ENCODE peak calls at places on chromosome 11, in six cellular contexts. P is ELR; N is epithelial cell of esophagus; W is ureter; S is stimulated activated CD4-positive, alpha-beta T cell treated with anti-CD3 and anti-CD28 coated beads, TNF-alpha, amount 100 ng/mL, for 1 hour; F is naive thymus-derived CD4-positive, alpha-beta T cell. M is an unnamed sample.

GRCh38 chr11:38173671-38174070 is 1575.6 kb upstream of the RAG2 start:
- DNase-seq in F (no peak), P (no peak), W (no peak), S (no peak), N (no peak), M (no peak)

GRCh38 chr11:65121447-65121864 is 478 bp downstream of the FAU start:
- DNase-seq in S (no peak), P (peak), F (no peak), N (no peak), W (no peak), M (no peak)

GRCh38 chr11:9851366-9851765 is 187.5 kb downstream of the SWAP70 start:
- DNase-seq in P (peak), W (no peak), F (no peak), N (peak), S (no peak), M (no peak)

GRCh38 chr11:3121931-3122774 is 43.0 kb downstream of the OSBPL5 start:
- DNase-seq in S (no peak), N (no peak), F (no peak), P (no peak), W (no peak), M (no peak)

GRCh38 chr11:47783087-47783610 is 16.0 kb upstream of the FNBP4 start:
- DNase-seq in P (no peak), W (no peak), F (no peak), S (no peak), N (no peak), M (no peak)

GRCh38 chr11:119991022-119991404 is 146.9 kb downstream of the TRIM29 start:
- DNase-seq in S (no peak), P (no peak), W (no peak), F (no peak), N (no peak), M (no peak)

GRCh38 chr11:44559207-44559943 is 6.1 kb upstream of the CD82 start:
- DNase-seq in F (no peak), N (no peak), P (peak), S (no peak), W (no peak), M (no peak)

GRCh38 chr11:11969380-11970215 is 38.8 kb downstream of the DKK3 start:
- DNase-seq in W (no peak), P (no peak), N (no peak), S (no peak), F (no peak), M (no peak)

GRCh38 chr11:39768214-39768613 is 1691.2 kb downstream of the LRRC4C start:
- DNase-seq in P (no peak), N (no peak), S (no peak), F (no peak), W (no peak), M (no peak)

GRCh38 chr11:65890324-65891179 is at the start of gene CCDC85B:
- DNase-seq in S (peak), P (peak), W (peak), F (peak), N (peak), M (peak)

GRCh38 chr11:111422494-111423249 is 43.6 kb upstream of the POU2AF1 start:
- DNase-seq in P (peak), F (no peak), W (peak), N (peak), S (no peak), M (peak)

GRCh38 chr11:103644676-103645075 is 391.8 kb upstream of the DDI1 start:
- DNase-seq in P (no peak), S (no peak), F (no peak), N (no peak), W (no peak), M (no peak)

GRCh38 chr11:103109818-103110388 is 677 bp downstream of the DYNC2H1 start:
- DNase-seq in W (no peak), P (peak), F (no peak), N (no peak), S (no peak), M (no peak)

GRCh38 chr11:441043-441417 is 781 bp downstream of the ANO9 start:
- DNase-seq in N (no peak), F (no peak), W (no peak), P (no peak), S (no peak), M (no peak)

GRCh38 chr11:1754376-1755150 is 4.2 kb upstream of the IFITM10 start:
- DNase-seq in S (no peak), F (no peak), W (no peak), N (no peak), P (no peak), M (no peak)

GRCh38 chr11:8034604-8035224 is 46.3 kb upstream of the TUB start:
- DNase-seq in W (no peak), P (no peak), F (no peak), N (no peak), S (no peak), M (no peak)

GRCh38 chr11:16809901-16810668 is 71.6 kb downstream of the C11orf58 start:
- DNase-seq in P (no peak), W (peak), F (no peak), S (no peak), N (peak), M (no peak)

GRCh38 chr11:16096336-16096735 is 260.0 kb downstream of the SOX6 start:
- DNase-seq in S (no peak), N (peak), W (no peak), F (no peak), P (peak), M (no peak)

GRCh38 chr11:61879152-61879551 is 12.2 kb downstream of the FADS3 start:
- DNase-seq in F (no peak), W (no peak), S (no peak), P (no peak), N (no peak), M (no peak)

GRCh38 chr11:38476808-38477565 is 1879.0 kb upstream of the RAG2 start:
- DNase-seq in F (no peak), S (no peak), P (no peak), W (no peak), N (peak), M (no peak)

GRCh38 chr11:33500865-33501479 is 199.7 kb downstream of the C11orf91 start:
- DNase-seq in N (peak), W (no peak), S (no peak), F (no peak), P (peak), M (no peak)

GRCh38 chr11:110429614-110430266 is at the start of gene FDX1:
- DNase-seq in P (peak), S (peak), F (peak), N (peak), W (peak), M (peak)

GRCh38 chr11:129323896-129324522 is 51.6 kb upstream of the BARX2 start:
- DNase-seq in W (peak), S (no peak), F (no peak), P (no peak), N (no peak), M (no peak)

GRCh38 chr11:12088531-12088930 is 21.9 kb upstream of the MICAL2 start:
- DNase-seq in F (no peak), N (no peak), S (no peak), P (no peak), W (no peak), M (no peak)

GRCh38 chr11:95138448-95138847 is 48.8 kb downstream of the ENDOD1 start:
- DNase-seq in F (no peak), N (peak), W (no peak), P (peak), S (no peak), M (no peak)

GRCh38 chr11:47765086-47765485 is 2.1 kb downstream of the FNBP4 start:
- DNase-seq in S (no peak), N (no peak), F (no peak), P (peak), W (no peak), M (no peak)

GRCh38 chr11:14022821-14023220 is 60.3 kb downstream of the SPON1 start:
- DNase-seq in W (no peak), N (no peak), P (no peak), S (no peak), F (no peak), M (no peak)

GRCh38 chr11:35771722-35772121 is 109.1 kb downstream of the TRIM44 start:
- DNase-seq in N (no peak), S (no peak), W (no peak), F (no peak), P (no peak), M (no peak)

GRCh38 chr11:44407211-44407996 is 97.5 kb upstream of the ALX4 start:
- DNase-seq in N (no peak), S (no peak), F (no peak), W (no peak), P (no peak), M (no peak)

GRCh38 chr11:35138949-35139881 is at the start of gene CD44:
- DNase-seq in F (peak), S (peak), P (peak), W (peak), N (peak), M (peak)

GRCh38 chr11:48001438-48002021 is 21.2 kb downstream of the PTPRJ start:
- DNase-seq in P (peak), W (no peak), N (no peak), F (peak), S (peak), M (peak)

GRCh38 chr11:64235427-64236161 is 1.2 kb downstream of the VEGFB start:
- DNase-seq in W (peak), N (no peak), P (no peak), S (no peak), F (no peak), M (no peak)

GRCh38 chr11:37323843-37324242 is 725.8 kb upstream of the RAG2 start:
- DNase-seq in W (no peak), N (no peak), F (no peak), S (no peak), P (no peak), M (no peak)

GRCh38 chr11:125375146-125375545 is 120.9 kb downstream of the FEZ1 start:
- DNase-seq in W (no peak), S (no peak), N (no peak), F (no peak), P (no peak), M (no peak)

GRCh38 chr11:12483604-12484003 is 106.2 kb downstream of the PARVA start:
- DNase-seq in W (no peak), P (no peak), N (no peak), F (no peak), S (no peak), M (no peak)

GRCh38 chr11:69915501-69916250 is 96.5 kb upstream of the FGF3 start:
- DNase-seq in N (peak), P (peak), F (no peak), S (no peak), W (peak), M (no peak)